ENCODE peak calls at places on chromosomes 12 and 14, in four cellular contexts. X is upper lobe of right lung, S is astrocyte, E is iPS DF 6.9. F is an unnamed sample.

GRCh38 chr14:73776194-73776537 is 62.0 kb upstream of the PNMA1 start:
- DNase-seq in X (no peak), S (peak; percentile 42), E (no peak), F (peak; percentile 51)

GRCh38 chr14:75469606-75470237 is 41.9 kb downstream of the JDP2 start:
- DNase-seq in X (peak; percentile 92), S (no peak), E (no peak), F (no peak)

GRCh38 chr12:111363578-111363977 is 5.3 kb downstream of the PHETA1 start:
- DNase-seq in X (no peak), S (peak; percentile 44), E (no peak), F (peak; percentile 26)

GRCh38 chr12:50251619-50252300 is 31.6 kb downstream of the LIMA1 start:
- DNase-seq in X (no peak), S (peak; percentile 46), E (no peak), F (no peak)

GRCh38 chr12:130661059-130661458 is 55.0 kb downstream of the RIMBP2 start:
- DNase-seq in X (no peak), S (no peak), E (no peak), F (no peak)

GRCh38 chr12:79329933-79330332 is 360.8 kb downstream of the PAWR start:
- DNase-seq in X (no peak), S (peak; percentile 40), E (no peak), F (peak; percentile 29)

GRCh38 chr12:93127107-93127560 is 198.0 kb upstream of the EEA1 start:
- DNase-seq in X (no peak), S (no peak), E (no peak), F (no peak)

GRCh38 chr12:64229240-64229639 is 7.1 kb upstream of the KICS2 start:
- DNase-seq in X (no peak), S (no peak), E (no peak), F (no peak)

GRCh38 chr12:121579190-121579791 is 1.5 kb downstream of the KDM2B start:
- DNase-seq in X (peak; percentile 75), S (no peak), E (no peak), F (peak; percentile 61)

GRCh38 chr12:88144037-88144436 is 1.9 kb downstream of the TMTC3 start:
- DNase-seq in X (no peak), S (no peak), E (no peak), F (no peak)

GRCh38 chr12:106585862-106586534 is 3.2 kb downstream of the RFX4 start:
- DNase-seq in X (no peak), S (no peak), E (no peak), F (peak; percentile 11)

GRCh38 chr12:26841085-26841484 is 8.1 kb upstream of the ITPR2 start:
- DNase-seq in X (no peak), S (no peak), E (no peak), F (no peak)

GRCh38 chr12:14416658-14417057 is 51.2 kb downstream of the ATF7IP start:
- DNase-seq in X (no peak), S (peak; percentile 81), E (no peak), F (peak; percentile 80)

GRCh38 chr12:122793685-122794106 is 19.3 kb downstream of the CCDC62 start:
- DNase-seq in X (no peak), S (peak; percentile 36), E (no peak), F (peak; percentile 85)

GRCh38 chr14:51004801-51005526 is 60.7 kb upstream of the PYGL start:
- DNase-seq in X (no peak), S (peak; percentile 69), E (no peak), F (peak; percentile 78)

GRCh38 chr12:130686511-130686981 is 29.6 kb downstream of the RIMBP2 start:
- DNase-seq in X (no peak), S (no peak), E (no peak), F (no peak)

GRCh38 chr14:100472094-100472455 is 115.1 kb downstream of the BEGAIN start:
- DNase-seq in X (no peak), S (no peak), E (no peak), F (no peak)

GRCh38 chr12:49794811-49795653 is 33.2 kb downstream of the NCKAP5L start:
- DNase-seq in X (no peak), S (no peak), E (no peak), F (no peak)

GRCh38 chr12:112868459-112869041 is 38.2 kb upstream of the OAS1 start:
- DNase-seq in X (no peak), S (no peak), E (peak; percentile 31), F (no peak)
- H3K27me3 ChIP-seq in X (peaks cover 3% of the 10 kb centered on the region), S (no peaks in the 10 kb centered on the region), E (no peaks in the 10 kb centered on the region), F (peaks cover 56% of the 10 kb centered on the region)

GRCh38 chr14:69620211-69620611 is 8.8 kb downstream of the SUSD6 start:
- DNase-seq in X (no peak), S (peak; percentile 53), E (no peak), F (no peak)

GRCh38 chr14:69619007-69619406 is 7.6 kb downstream of the SUSD6 start:
- DNase-seq in X (no peak), S (peak; percentile 47), E (no peak), F (peak; percentile 47)

GRCh38 chr14:69617796-69618195 is 6.4 kb downstream of the SUSD6 start:
- DNase-seq in X (no peak), S (no peak), E (no peak), F (no peak)

GRCh38 chr14:69624131-69624530 is 12.7 kb downstream of the SUSD6 start:
- DNase-seq in X (no peak), S (no peak), E (no peak), F (no peak)

GRCh38 chr14:69620981-69621380 is 9.6 kb downstream of the SUSD6 start:
- DNase-seq in X (no peak), S (no peak), E (no peak), F (no peak)
- H3K4me1 ChIP-seq in X (peaks cover 92% of the 10 kb centered on the region), S (peaks cover 25% of the 10 kb centered on the region), E (no peaks in the 10 kb centered on the region), F (peaks cover 41% of the 10 kb centered on the region)

GRCh38 chr12:53752192-53752601 is 418 bp upstream of the CISTR start:
- DNase-seq in X (no peak), S (no peak), E (no peak), F (no peak)

GRCh38 chr12:53750812-53751335 is 905 bp downstream of the CISTR start:
- DNase-seq in X (peak; percentile 74), S (peak; percentile 16), E (no peak), F (peak; percentile 37)

GRCh38 chr12:53749986-53750811 is 1.6 kb downstream of the CISTR start:
- DNase-seq in X (no peak), S (no peak), E (no peak), F (no peak)

GRCh38 chr12:53752651-53753050 is 872 bp upstream of the CISTR start:
- DNase-seq in X (no peak), S (no peak), E (no peak), F (no peak)

GRCh38 chr12:53751336-53752191 is at the start of gene CISTR:
- DNase-seq in X (peak; percentile 78), S (no peak), E (no peak), F (peak; percentile 49)
- H3K27me3 ChIP-seq in X (peaks cover 24% of the 10 kb centered on the region), S (peaks cover 89% of the 10 kb centered on the region), E (peaks cover 69% of the 10 kb centered on the region), F (peaks cover 66% of the 10 kb centered on the region)

DNA sequence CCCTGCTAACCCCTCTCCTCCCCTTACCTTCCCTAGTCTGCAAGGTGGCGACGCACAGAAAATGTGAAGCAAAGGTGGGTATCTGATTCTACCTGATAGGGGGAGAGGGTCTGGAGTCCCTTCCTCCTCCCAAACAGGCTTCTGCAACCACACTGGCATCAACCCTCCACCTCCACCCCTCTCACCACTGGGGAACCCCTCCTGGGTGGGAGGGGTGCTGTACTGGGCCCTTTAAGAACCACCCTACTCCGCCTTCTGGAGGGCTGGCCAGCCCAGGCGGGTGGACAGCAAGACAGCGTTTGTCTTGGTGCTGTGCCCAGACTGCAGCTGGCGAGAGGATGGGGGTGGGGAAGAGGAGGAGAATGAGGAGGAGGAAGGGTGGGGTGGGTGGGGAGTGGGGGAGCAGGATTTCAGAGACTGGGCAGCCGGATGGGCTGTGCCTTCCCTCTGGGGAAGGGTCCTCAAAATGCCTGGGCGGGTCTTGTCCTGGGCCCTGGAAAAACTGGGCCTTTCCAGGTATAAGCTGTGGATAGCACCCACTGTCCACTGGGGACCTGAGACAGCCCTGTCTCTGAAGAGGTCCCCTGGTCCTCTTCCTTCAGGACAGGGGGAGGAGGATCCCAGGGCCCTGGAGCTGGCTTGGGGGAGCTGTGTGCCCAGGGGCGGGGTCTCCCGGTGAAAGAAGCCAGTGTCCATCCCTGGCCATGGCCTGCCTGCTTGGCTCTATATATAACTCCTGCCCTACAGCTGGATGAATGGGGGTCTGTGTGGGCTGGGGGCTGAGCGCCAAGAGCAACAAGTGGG is 2.8 kb downstream of the TNS2 start:
- DNase-seq in X (peak; percentile 92), S (peak; percentile 63), E (no peak), F (peak; percentile 92)
- H3K4me1 ChIP-seq in X (peaks cover 54% of the 10 kb centered on the region), S (peaks cover 65% of the 10 kb centered on the region), E (peaks cover 26% of the 10 kb centered on the region), F (peaks cover 67% of the 10 kb centered on the region)

GRCh38 chr12:132170637-132171292 is 26.5 kb downstream of the NOC4L start:
- DNase-seq in X (peak; percentile 63), S (no peak), E (no peak), F (no peak)

GRCh38 chr12:132171293-132171967 is 27.2 kb downstream of the NOC4L start:
- DNase-seq in X (peak; percentile 56), S (no peak), E (no peak), F (no peak)

GRCh38 chr12:132169376-132169775 is 25.1 kb downstream of the NOC4L start:
- DNase-seq in X (peak; percentile 51), S (no peak), E (no peak), F (no peak)

GRCh38 chr12:132168311-132169031 is 24.2 kb downstream of the NOC4L start:
- DNase-seq in X (peak; percentile 63), S (no peak), E (no peak), F (no peak)

GRCh38 chr12:132170094-132170636 is 25.9 kb downstream of the NOC4L start:
- DNase-seq in X (peak; percentile 60), S (peak; percentile 95), E (no peak), F (no peak)
- H3K27me3 ChIP-seq in X (peaks cover 52% of the 10 kb centered on the region), S (peaks cover 13% of the 10 kb centered on the region), E (no peaks in the 10 kb centered on the region), F (peaks cover 35% of the 10 kb centered on the region)

DNA sequence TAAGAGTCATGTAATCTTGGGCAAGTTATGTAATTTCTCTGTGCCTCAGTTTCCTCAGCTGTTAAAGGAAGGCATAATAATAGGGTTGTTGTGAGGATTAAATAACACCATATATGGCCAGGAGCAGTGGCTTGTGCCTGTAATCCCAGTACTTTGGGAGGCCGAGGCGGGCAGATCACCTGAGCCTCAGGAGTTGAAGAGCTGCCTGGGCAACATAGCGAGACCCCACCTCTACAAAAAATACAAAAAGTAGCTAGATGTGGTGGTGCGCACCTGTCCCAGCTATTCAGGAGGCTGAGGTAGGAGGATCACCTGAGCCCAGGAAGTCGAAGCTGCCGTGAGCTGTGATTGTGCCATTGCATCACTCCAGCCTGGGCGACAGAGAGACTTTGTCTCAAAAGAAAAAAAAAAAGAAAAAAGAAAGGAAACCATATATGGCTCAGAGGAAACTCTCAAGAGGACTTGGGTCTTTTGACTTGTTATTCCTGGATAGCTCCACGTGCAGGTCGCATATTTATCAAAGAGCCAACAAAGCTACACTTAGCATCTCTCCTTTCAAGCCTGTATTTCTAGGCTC is 6.9 kb downstream of the GPRC5A start:
- DNase-seq in X (no peak), S (no peak), E (no peak), F (no peak)
- H3K4me1 ChIP-seq in X (peaks cover 13% of the 10 kb centered on the region), S (peaks cover 41% of the 10 kb centered on the region), E (no peaks in the 10 kb centered on the region), F (peaks cover 44% of the 10 kb centered on the region)

F was measured in adipocyte.